ENCODE peak calls at places on chromosomes 2 and 18, in seven cellular contexts. S is Peyer's patch, H is psoas muscle, L is spleen, V is GM12865, E is esophagus squamous epithelium, B is upper lobe of right lung. P is an unnamed sample.

GRCh38 chr18:8188196-8188595 is 421.0 kb upstream of the RAB12 start:
- DNase-seq in S (no peak), H (no peak), L (no peak), V (no peak), E (no peak), B (no peak), P (no peak)

GRCh38 chr2:121130301-121130850 is 154.6 kb downstream of the TFCP2L1 start:
- DNase-seq in S (no peak), H (no peak), L (no peak), V (no peak), E (no peak), B (no peak), P (no peak)

GRCh38 chr2:27059141-27059820 is 7.8 kb downstream of the AGBL5 start:
- DNase-seq in S (no peak), H (no peak), L (peak; percentile 69), V (no peak), E (no peak), B (no peak), P (no peak)

GRCh38 chr18:8603663-8604520 is 5.3 kb upstream of the RAB12 start:
- DNase-seq in S (no peak), H (no peak), L (no peak), V (peak; percentile 40), E (no peak), B (no peak), P (no peak)

GRCh38 chr2:230680463-230681195 is 32.0 kb upstream of the CAB39 start:
- DNase-seq in S (no peak), H (no peak), L (no peak), V (no peak), E (no peak), B (no peak), P (no peak)

GRCh38 chr2:21415234-21415633 is 291.5 kb downstream of the TDRD15 start:
- DNase-seq in S (no peak), H (no peak), L (no peak), V (no peak), E (no peak), B (no peak), P (no peak)

GRCh38 chr2:29134933-29135332 is 19.7 kb downstream of the CLIP4 start:
- DNase-seq in S (no peak), H (no peak), L (no peak), V (no peak), E (no peak), B (no peak), P (no peak)

GRCh38 chr2:44045061-44045460 is 49.3 kb upstream of the LRPPRC start:
- DNase-seq in S (no peak), H (no peak), L (no peak), V (no peak), E (no peak), B (no peak), P (no peak)

DNA sequence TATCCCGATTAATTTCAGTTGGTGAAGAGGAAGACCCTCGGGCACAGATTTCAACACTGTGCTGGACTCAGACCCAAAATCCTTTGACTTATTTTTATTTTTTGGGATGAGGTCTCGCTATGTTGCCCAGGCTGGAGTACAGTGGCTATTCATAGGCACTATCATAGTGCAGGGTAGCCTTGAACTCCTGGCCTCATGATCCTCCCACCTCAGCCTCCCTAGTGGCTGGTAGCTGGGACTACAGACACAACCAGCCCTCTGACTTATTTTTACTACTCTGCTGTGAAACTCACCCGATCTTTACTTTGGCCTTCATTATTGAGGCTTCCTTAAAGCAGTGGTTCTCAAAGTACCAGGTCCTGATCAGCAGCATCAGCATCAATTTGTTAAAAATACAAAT is 18.2 kb upstream of the ADAM17 start:
- DNase-seq in S (no peak), H (no peak), L (no peak), V (no peak), E (no peak), B (no peak), P (no peak)
- TF ChIP-seq CTCF in S (no peak), H (no peak), L (no peak), V (peak; percentile 13), E (no peak), B (no peak), P (no peak)

DNA sequence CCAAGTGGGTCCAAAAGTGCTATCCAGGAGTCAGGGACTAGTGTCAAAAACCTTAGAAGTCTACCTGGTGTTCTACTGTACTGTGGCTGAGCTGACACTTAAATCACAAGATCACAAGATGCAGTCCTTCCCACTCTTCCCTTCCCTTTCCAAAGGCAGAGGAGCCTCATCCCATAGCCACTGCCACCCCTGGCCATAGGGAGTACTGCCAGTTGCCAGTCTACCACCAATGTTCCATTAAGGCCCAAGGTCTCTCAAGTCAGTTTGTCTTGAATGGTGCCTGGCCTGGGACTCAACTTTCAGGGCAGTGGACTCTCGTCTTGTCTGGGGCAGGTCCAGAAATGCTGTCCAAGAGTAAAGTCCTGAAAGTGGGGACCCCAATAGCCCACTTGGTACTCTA is 585.6 kb downstream of the NUP35 start:
- DNase-seq in S (no peak), H (no peak), L (no peak), V (no peak), E (no peak), B (no peak), P (no peak)
- TF ChIP-seq CTCF in S (no peak), H (no peak), L (no peak), V (no peak), E (no peak), B (no peak), P (no peak)

GRCh38 chr2:64327510-64328414 is 126.2 kb upstream of the LGALSL start:
- DNase-seq in S (peak; percentile 64), H (peak; percentile 63), L (peak; percentile 89), V (peak; percentile 71), E (no peak), B (peak; percentile 77), P (no peak)
- TF ChIP-seq CTCF in S (peak; percentile 51), H (peak; percentile 48), L (peak; percentile 67), V (peak; percentile 42), E (peak; percentile 18), B (peak; percentile 52), P (peak; percentile 9)

DNA sequence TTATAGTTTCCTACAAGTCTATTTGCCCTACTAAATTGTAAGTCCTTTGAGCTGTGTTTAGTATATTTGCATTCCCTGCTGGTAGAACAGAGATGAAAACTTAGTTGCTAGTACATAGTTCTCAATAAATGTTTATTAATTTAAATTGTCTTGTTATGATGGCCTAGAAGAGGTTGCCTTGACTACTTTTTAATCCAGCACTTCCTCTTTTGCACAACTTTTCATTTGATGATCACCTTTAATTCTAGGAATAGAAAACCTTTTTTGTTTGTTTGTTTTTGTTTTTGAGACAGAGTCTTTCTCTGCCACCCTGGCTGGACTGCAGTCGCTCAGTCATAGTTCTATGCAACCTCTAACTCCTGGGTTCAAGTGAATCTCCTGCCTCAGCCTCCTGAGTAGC is 6.7 kb downstream of the CFAP36 start:
- DNase-seq in S (no peak), H (no peak), L (no peak), V (no peak), E (no peak), B (no peak), P (no peak)
- TF ChIP-seq CTCF in S (no peak), H (no peak), L (no peak), V (no peak), E (no peak), B (no peak), P (no peak)

GRCh38 chr2:25558262-25558661 is 115.1 kb downstream of the DTNB start:
- DNase-seq in S (no peak), H (no peak), L (no peak), V (peak; percentile 85), E (no peak), B (no peak), P (peak; percentile 18)
- TF ChIP-seq CTCF in S (no peak), H (no peak), L (no peak), V (no peak), E (no peak), B (no peak), P (no peak)

DNA sequence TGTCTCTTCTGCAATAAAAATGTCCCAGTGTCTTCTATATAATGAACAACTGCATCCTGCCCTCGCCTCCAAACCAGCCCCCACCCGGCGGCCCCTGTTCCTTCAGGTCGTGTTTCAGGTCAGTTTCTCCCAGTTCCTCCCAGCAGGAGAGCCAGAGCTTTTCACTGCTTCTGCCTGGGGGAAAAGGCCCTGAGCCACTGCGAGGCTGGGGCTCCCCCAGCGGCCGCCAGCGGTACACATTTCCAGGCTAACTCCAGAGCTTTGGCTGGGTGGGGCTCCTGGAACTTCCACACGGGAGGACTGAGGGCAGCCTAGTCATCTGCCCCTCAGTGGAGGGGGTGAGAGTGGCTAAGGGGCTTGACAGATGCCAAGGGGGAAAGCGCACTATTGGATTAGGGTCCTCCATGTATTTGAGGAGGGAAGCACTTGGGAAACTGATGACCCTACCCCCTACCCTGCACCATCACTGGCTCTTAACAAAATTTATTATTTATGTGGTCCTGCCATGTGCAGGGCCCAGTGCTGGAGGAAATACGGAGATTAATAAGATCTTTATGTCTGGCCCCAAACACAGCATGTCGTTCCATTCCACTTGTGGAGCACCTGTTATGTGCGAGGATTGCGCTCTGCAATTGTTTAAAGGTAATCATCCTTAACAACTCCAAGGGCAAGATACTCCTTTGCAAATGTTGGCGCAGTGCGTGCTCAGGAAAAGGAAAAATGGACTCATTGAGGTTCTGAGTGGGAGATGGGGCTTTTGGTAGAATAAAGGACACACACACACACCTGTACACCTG is 17.3 kb upstream of the CYS1 start:
- DNase-seq in S (peak; percentile 81), H (peak; percentile 77), L (peak; percentile 87), V (peak; percentile 50), E (no peak), B (peak; percentile 83), P (no peak)
- TF ChIP-seq CTCF in S (peak; percentile 84), H (peak; percentile 85), L (peak; percentile 70), V (peak; percentile 93), E (peak; percentile 79), B (peak; percentile 90), P (peak; percentile 96)

GRCh38 chr2:12169721-12170120 is 423.3 kb downstream of the LPIN1 start:
- DNase-seq in S (no peak), H (peak; percentile 59), L (no peak), V (no peak), E (no peak), B (no peak), P (peak; percentile 27)

GRCh38 chr2:12167525-12168317 is 421.3 kb downstream of the LPIN1 start:
- DNase-seq in S (no peak), H (no peak), L (no peak), V (peak; percentile 11), E (no peak), B (no peak), P (no peak)

GRCh38 chr2:12170151-12170550 is 423.7 kb downstream of the LPIN1 start:
- DNase-seq in S (no peak), H (no peak), L (no peak), V (no peak), E (no peak), B (no peak), P (no peak)

GRCh38 chr2:12168354-12169059 is 422.1 kb downstream of the LPIN1 start:
- DNase-seq in S (no peak), H (no peak), L (no peak), V (no peak), E (no peak), B (no peak), P (no peak)

DNA sequence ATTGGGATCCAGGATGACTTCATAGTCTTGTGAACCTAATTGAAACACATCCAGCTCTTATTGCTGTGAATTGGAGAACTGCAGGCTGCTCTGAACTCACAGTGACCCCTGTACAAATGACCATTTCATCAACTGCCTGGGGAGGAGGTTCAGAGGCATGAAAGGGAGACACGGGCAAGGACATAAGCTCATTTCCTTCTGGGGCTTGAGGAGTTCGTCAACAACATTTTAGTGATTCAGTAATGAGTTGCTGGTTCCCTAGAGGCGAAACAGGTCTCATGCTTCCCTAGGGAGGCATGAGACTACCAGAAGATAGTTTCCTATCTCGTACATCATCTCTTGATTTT is 422.6 kb downstream of the LPIN1 start:
- DNase-seq in S (no peak), H (no peak), L (no peak), V (peak; percentile 23), E (no peak), B (no peak), P (peak; percentile 34)
- TF ChIP-seq CTCF in S (no peak), H (no peak), L (no peak), V (no peak), E (no peak), B (no peak), P (no peak)